ENCODE peak calls at places on chromosomes 13 and 19, in eight cellular contexts. X is choroid plexus epithelial cell, T is WTC11, Q is astrocyte of the cerebellum, W is omental fat pad, B is body of pancreas, Y is pancreas, A is HL-60. R is an unnamed sample.
A peak's percentile ranks its signal among the peaks of the same experiment; 100 is the strongest.

GRCh38 chr13:34152409-34152808 is 334.5 kb downstream of the RFC3 start:
- DNase-seq in X (no peak), T (no peak), Q (no peak), W (no peak), B (no peak), Y (no peak), A (no peak), R (no peak)

GRCh38 chr19:47411101-47411500 is 8.2 kb downstream of the MEIS3 start:
- DNase-seq in X (no peak), T (no peak), Q (no peak), W (no peak), B (no peak), Y (no peak), A (no peak), R (no peak)

GRCh38 chr19:54448037-54448773 is 794 bp upstream of the LENG8 start:
- DNase-seq in X (peak; percentile 56), T (peak; percentile 46), Q (no peak), W (no peak), B (peak; percentile 70), Y (no peak), A (peak; percentile 50), R (peak; percentile 47)

GRCh38 chr19:52585101-52585500 is 15.0 kb downstream of the ZNF701 start:
- DNase-seq in X (peak; percentile 29), T (peak; percentile 23), Q (no peak), W (no peak), B (no peak), Y (no peak), A (no peak), R (no peak)

GRCh38 chr19:48780684-48781391 is 25.5 kb downstream of the FGF21 start:
- DNase-seq in X (peak; percentile 50), T (no peak), Q (no peak), W (peak; percentile 42), B (peak; percentile 80), Y (no peak), A (no peak), R (no peak)

GRCh38 chr19:7540761-7541480 is 5.4 kb downstream of the PNPLA6 start:
- DNase-seq in X (peak; percentile 35), T (peak; percentile 89), Q (no peak), W (no peak), B (no peak), Y (no peak), A (no peak), R (no peak)

GRCh38 chr13:28831117-28831516 is 11.0 kb downstream of the MTUS2 start:
- DNase-seq in X (no peak), T (no peak), Q (no peak), W (no peak), B (no peak), Y (no peak), A (no peak), R (no peak)

GRCh38 chr19:30170081-30170480 is 202.1 kb upstream of the ZNF536 start:
- DNase-seq in X (no peak), T (no peak), Q (no peak), W (no peak), B (no peak), Y (no peak), A (no peak), R (no peak)

GRCh38 chr19:34317311-34317927 is 47.6 kb upstream of the GPI start:
- DNase-seq in X (peak; percentile 40), T (no peak), Q (no peak), W (no peak), B (peak; percentile 34), Y (no peak), A (no peak), R (no peak)

GRCh38 chr19:47430041-47430802 is 10.9 kb upstream of the MEIS3 start:
- DNase-seq in X (peak; percentile 61), T (peak; percentile 70), Q (no peak), W (no peak), B (peak; percentile 54), Y (no peak), A (peak; percentile 23), R (no peak)

GRCh38 chr13:110246530-110246929 is 60.4 kb downstream of the COL4A1 start:
- DNase-seq in X (no peak), T (no peak), Q (no peak), W (no peak), B (no peak), Y (no peak), A (no peak), R (no peak)

GRCh38 chr13:67390462-67391093 is 160.4 kb upstream of the PCDH9 start:
- DNase-seq in X (peak; percentile 88), T (no peak), Q (peak; percentile 3), W (no peak), B (no peak), Y (no peak), A (no peak), R (no peak)

GRCh38 chr13:40534456-40534855 is 132.0 kb downstream of the FOXO1 start:
- DNase-seq in X (peak; percentile 72), T (no peak), Q (no peak), W (no peak), B (peak; percentile 74), Y (no peak), A (no peak), R (no peak)

GRCh38 chr19:18469245-18470107 is 31.5 kb upstream of the ISYNA1 start:
- DNase-seq in X (peak; percentile 78), T (peak; percentile 87), Q (peak; percentile 40), W (peak; percentile 65), B (peak; percentile 71), Y (peak; percentile 87), A (peak; percentile 60), R (peak; percentile 44)

GRCh38 chr13:27593267-27593666 is 27.1 kb downstream of the LNX2 start:
- DNase-seq in X (no peak), T (no peak), Q (no peak), W (no peak), B (no peak), Y (no peak), A (no peak), R (no peak)

GRCh38 chr13:77896977-77897376 is 21.7 kb downstream of the EDNRB start:
- DNase-seq in X (no peak), T (no peak), Q (no peak), W (no peak), B (no peak), Y (no peak), A (no peak), R (no peak)

GRCh38 chr19:49906879-49907564 is 10.3 kb upstream of the IL4I1 start:
- DNase-seq in X (no peak), T (no peak), Q (no peak), W (no peak), B (no peak), Y (no peak), A (no peak), R (no peak)

GRCh38 chr13:37869756-37870488 is at the start of gene TRPC4:
- DNase-seq in X (peak; percentile 89), T (peak; percentile 76), Q (peak; percentile 46), W (no peak), B (peak; percentile 53), Y (peak; percentile 63), A (no peak), R (no peak)

DNA sequence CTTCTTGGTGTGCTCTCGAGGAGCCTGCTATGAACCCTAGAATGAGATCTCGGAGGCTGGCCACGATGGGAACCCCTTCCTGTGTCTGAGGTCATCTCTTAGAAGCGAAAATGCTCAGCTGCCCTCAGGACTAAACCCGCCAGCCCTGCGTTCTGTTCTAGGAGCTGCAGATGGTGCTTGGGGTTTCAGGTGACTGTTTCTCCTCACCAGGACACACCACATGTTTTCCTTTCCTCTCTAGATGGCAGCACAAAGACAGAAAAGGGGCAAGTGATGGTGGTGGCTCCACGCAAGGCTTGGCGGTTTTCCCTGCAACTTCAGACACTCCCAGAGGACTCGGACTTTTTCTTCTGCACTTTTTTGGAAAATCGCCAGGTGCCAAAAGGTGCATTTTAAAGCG is 60.1 kb downstream of the RNASEH2B start:
- DNase-seq in X (peak; percentile 26), T (peak; percentile 49), Q (no peak), W (no peak), B (no peak), Y (no peak), A (no peak), R (no peak)
- TF ChIP-seq CTCF in X (peak; percentile 27), T (no peak), Q (peak; percentile 23), W (no peak), B (no peak), Y (no peak), A (no peak), R (no peak)

DNA sequence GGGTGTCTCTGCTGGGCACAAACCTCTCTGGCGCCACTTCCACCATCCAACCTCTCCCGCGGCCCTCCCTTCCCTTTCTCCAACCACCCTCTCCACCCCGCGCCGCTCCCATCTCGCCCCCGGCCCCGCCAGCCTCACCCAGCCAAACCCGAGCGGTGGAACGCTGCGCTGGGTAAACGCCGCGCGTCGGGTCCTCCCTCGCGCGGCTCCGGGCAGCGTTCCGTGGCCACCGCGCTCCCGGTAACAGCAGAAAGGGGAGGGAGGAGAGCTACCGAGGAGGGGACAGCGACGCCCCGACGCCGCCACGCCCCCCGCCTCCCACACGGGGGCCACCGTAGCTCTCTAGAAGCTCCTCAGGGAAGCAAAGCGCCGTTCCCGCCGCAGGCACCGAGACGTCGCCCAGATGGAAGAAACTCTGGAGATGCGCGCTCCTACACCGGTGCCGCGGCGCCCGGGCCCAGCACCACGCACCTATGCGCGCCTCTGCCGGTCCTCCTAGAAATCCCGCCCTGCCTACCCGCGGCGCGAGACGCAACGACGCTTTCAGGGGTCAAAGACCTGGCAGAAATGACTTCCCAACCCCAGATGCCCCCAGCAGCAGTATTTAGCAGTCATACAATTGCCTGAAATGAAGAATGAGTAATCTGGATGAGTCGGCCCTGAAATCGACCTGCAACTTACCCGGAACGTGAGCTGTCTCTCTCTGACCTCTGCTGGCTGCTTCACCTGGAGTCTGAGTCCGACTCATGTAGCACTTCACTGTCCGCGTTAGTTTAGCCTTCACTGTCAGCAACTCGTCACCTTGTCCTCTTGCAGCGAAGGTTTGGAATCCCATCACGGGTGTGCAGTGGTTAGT is at the start of gene RUBCNL:
- DNase-seq in X (no peak), T (peak; percentile 70), Q (no peak), W (no peak), B (no peak), Y (peak; percentile 63), A (peak; percentile 32), R (peak; percentile 69)
- TF ChIP-seq CTCF in X (no peak), T (no peak), Q (no peak), W (no peak), B (no peak), Y (no peak), A (no peak), R (no peak)

GRCh38 chr19:37114001-37114400 is 35.8 kb downstream of the ZNF420 start:
- DNase-seq in X (no peak), T (peak; percentile 13), Q (no peak), W (no peak), B (no peak), Y (no peak), A (no peak), R (no peak)
- TF ChIP-seq CTCF in X (peak; percentile 19), T (peak; percentile 54), Q (no peak), W (no peak), B (no peak), Y (no peak), A (no peak), R (no peak)

DNA sequence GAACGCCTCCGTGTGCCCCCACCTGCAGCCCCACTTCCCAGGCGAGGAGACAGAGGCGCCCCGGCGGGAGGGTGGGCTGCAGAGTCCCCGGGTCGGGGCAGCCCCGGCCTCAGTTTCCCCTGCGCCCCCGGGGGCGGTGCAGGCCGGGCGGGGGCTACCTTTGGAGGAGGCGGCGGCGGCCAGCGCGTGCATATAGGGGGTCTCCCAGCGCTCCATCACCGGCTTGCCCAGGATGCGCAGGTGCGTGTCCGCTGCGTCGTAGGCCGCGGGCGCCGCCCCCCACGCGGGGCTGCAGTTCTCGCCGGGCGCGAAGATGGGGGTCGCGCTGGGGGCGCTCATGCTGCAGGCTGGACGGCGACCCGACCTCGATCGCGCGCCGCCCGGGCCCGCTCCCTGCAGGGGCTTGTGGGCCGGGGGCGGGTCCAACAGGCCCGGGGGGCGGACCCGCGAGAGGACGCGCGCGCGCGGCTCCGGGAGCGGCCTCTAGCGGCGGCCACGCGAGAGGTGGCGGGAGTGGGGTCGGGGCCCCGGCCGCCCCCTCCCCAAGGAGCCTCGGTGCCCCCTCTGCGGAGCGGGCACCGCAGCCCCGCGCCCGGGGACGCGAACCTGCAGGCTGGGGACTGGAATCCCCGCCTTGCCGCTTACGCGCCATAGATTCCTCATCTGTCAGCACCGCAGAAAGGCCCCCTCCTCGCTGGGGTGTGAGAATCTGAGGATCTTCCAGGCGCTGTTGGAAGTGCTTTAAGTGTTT is at the start of gene GAMT:
- DNase-seq in X (no peak), T (peak; percentile 51), Q (no peak), W (no peak), B (peak; percentile 62), Y (peak; percentile 83), A (no peak), R (peak; percentile 62)
- TF ChIP-seq CTCF in X (peak; percentile 16), T (no peak), Q (peak; percentile 16), W (no peak), B (peak; percentile 49), Y (no peak), A (no peak), R (no peak)